ENCODE peak calls at places on chromosomes 11 and 22, in seven cellular contexts. W is astrocyte, I is stomach, E is thoracic aorta, K is HL-60, F is NB4, Q is tibial artery. N is an unnamed sample.

GRCh38 chr11:128731041-128731663 is 37.3 kb downstream of the FLI1 start:
- DNase-seq in I (no peak), E (no peak), K (no peak), W (no peak), Q (no peak), F (no peak), N (no peak)

GRCh38 chr11:39541945-39542351 is 1917.5 kb downstream of the LRRC4C start:
- DNase-seq in I (peak), Q (peak), F (no peak), E (no peak), W (no peak), K (no peak), N (no peak)

GRCh38 chr11:128361451-128362020 is 225.8 kb downstream of the ETS1 start:
- DNase-seq in K (no peak), I (peak), W (peak), Q (no peak), F (no peak), E (no peak), N (peak)

GRCh38 chr11:46222485-46223251 is 54.8 kb upstream of the CREB3L1 start:
- DNase-seq in Q (no peak), K (no peak), I (no peak), E (no peak), W (no peak), F (peak), N (no peak)

GRCh38 chr11:63884191-63884590 is 32.8 kb downstream of the RCOR2 start:
- DNase-seq in K (peak), I (no peak), E (no peak), F (no peak), Q (no peak), W (no peak), N (no peak)

GRCh38 chr11:64998141-64998540 is 1.4 kb upstream of the BATF2 start:
- DNase-seq in K (no peak), F (no peak), I (no peak), Q (no peak), E (no peak), W (no peak), N (no peak)

GRCh38 chr11:1574256-1575242 is 2.5 kb upstream of the DUSP8 start:
- DNase-seq in K (peak), E (no peak), F (peak), Q (no peak), I (peak), W (no peak), N (no peak)

GRCh38 chr11:7609015-7609414 is 64.3 kb downstream of the CYB5R2 start:
- DNase-seq in F (no peak), I (no peak), W (no peak), E (no peak), K (no peak), Q (no peak), N (no peak)

GRCh38 chr11:118633979-118634378 is 26.6 kb downstream of the PHLDB1 start:
- DNase-seq in K (no peak), W (peak), I (no peak), E (no peak), Q (no peak), F (no peak), N (no peak)

GRCh38 chr11:83520849-83521248 is 234.7 kb upstream of the CCDC90B start:
- DNase-seq in I (peak), E (no peak), K (no peak), W (no peak), Q (no peak), F (no peak), N (no peak)

GRCh38 chr11:83523676-83524075 is 237.5 kb upstream of the CCDC90B start:
- DNase-seq in E (no peak), K (no peak), Q (no peak), I (no peak), F (no peak), W (no peak), N (no peak)

DNA sequence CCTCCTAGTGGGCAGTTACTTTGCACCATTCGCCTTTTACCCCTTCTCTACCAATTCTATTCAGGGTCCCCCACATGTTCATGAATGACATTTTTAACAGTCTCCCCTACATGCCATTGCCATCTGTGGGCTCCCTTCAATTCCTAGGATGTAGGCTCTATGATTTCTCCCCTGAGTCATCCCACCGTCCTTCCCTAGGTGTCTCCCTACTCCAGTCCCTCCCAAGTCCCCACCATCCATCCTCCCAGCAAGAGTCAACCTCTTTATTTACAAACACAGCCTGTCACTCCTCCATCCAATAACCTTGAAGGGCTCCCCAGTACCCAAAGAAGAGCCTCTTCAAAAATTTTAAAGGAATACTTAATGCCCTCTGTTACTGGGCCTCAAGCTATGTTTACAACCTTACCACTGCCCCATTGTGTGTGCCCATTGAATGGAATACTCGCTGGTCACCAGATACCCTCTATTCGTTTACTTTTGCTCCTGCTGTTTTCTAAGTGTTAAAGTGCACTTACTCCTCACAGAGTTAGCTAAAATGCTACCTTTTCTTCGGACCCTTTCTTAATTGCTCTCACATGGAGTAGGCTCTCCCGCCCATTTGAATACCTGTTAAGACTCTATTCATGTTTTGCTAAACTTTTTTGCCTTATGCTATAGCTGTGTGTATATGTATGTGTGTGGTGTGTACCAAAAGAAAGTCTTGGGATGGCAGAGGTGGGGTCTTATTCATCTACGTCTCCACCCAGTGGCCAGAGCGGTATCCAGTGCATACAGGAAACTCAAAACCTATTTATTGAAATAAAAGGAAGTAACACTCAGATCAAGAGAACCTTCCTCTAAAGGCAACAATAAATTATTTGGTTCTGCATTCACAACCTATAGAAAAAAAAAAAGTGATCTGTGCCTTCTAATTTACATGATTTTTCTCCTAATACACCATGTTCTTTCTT is 235.8 kb upstream of the CCDC90B start:
- DNase-seq in Q (no peak), F (peak), K (no peak), E (no peak), W (no peak), I (no peak), N (no peak)
- TF ChIP-seq CTCF in Q (no peak), F (peak), K (no peak), E (no peak), W (peak), I (no peak), N (peak)

GRCh38 chr11:61717286-61718033 is 35.0 kb upstream of the MYRF start:
- DNase-seq in W (no peak), I (no peak), F (no peak), E (no peak), Q (no peak), K (no peak), N (no peak)

GRCh38 chr11:61716478-61717285 is 35.8 kb upstream of the MYRF start:
- DNase-seq in Q (no peak), W (no peak), F (peak), E (no peak), K (no peak), I (no peak), N (no peak)

GRCh38 chr11:61719968-61720367 is 32.5 kb upstream of the MYRF start:
- DNase-seq in I (no peak), W (no peak), E (no peak), K (no peak), F (no peak), Q (no peak), N (no peak)

GRCh38 chr11:61718613-61719302 is 33.7 kb upstream of the MYRF start:
- DNase-seq in E (no peak), K (no peak), I (no peak), W (peak), Q (no peak), F (peak), N (no peak)

DNA sequence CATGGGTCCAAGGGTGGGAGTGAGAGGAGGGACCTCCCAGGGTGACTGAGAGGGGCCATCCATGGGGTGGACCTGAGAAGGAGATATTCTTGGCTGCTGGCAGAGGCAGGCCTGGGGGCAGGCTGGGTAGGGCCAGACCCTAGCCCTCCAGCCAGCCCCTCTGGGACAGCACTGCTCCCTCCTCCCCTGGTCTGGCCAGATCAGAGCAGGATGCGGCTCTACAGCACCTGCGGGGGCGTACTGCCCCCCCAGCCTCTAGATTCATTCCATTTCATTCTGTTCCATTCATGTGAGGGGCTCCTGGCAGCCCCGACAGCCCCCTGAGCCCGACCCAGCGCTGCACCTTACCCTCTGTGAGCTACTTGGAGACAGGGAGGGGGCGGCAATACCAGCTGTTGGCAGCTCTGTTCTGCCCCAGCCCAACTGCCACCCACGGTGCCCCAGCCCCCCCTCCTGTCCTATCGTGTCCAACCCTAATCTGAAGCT is 34.3 kb upstream of the MYRF start:
- DNase-seq in Q (no peak), E (no peak), F (no peak), I (no peak), W (no peak), K (no peak), N (no peak)
- H3K4me3 ChIP-seq in Q (peak), E (peak), F (no peak), I (peak), W (peak), K (no peak), N (peak)

GRCh38 chr22:29727248-29727551 is 7.4 kb downstream of the CABP7 start:
- DNase-seq in W (no peak), I (peak), E (no peak), F (peak), K (peak), Q (no peak), N (no peak)
- TF ChIP-seq CTCF in W (no peak), I (no peak), E (no peak), F (peak), K (no peak), Q (no peak), N (peak)

DNA sequence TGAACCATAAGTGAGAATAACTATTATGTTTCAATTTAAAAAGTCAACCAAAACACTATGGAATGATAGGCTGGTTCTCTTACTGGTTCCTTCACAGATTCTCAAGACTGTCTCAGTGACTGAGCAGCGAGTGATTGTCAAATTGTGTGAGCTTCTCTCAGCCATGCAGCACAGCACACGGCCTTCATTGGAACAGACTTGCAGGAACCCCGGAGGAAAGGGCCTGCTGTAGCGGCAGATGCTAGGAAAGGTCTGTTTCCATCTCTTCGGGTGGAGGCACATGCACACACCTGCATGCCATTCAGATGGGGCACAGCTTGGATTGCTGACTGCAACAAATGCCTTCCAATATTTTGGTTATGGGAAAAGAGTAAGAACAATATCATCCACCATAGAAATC is 741.8 kb downstream of the OPCML start:
- DNase-seq in K (no peak), I (no peak), F (no peak), E (no peak), Q (no peak), W (no peak), N (no peak)
- H3K4me3 ChIP-seq in K (no peak), I (no peak), F (no peak), E (no peak), Q (no peak), W (no peak), N (no peak)

DNA sequence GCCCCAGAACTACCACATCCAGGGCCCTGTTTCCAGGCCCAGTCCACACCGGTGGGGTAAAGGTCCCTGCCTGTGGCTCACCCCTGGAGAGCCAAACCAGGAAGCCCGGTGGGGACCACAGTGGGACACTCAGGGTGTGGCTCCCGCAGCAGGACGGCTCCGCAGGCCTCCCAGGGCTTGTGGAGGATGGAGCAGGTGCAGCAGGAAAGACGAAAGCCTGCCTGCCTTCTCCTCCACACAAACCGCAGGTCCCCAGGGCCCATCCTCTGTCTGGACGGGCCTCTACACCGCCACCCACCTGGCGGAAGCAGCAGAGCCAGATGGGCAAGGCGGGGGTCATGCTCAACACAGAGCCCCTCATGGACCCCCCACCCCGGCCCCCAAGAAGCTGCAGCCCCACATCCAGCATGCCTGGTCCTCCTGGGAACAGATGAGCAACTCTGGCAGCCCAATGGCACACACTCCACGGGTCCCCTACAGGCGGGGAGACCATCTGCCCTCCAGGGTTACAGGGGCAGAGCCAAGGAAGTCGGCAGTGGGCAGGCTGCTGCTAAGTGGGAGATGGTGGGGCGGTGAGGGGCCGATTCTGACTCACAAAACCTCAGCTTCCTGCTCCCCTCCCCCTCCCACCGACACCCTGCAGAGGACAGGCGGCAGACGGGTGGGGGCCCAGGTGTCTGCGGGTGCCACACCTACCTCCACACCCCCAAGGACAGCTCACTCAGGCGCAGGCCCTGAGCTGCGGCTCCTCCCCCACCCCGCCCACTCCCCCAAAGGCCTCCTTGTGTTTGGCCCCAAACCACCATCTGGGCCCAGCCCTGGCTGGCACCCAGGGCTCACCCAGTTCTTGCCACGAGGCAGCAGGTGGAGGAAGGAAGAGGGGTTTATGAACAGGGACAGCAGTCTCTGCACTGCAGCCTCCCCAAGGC is 5.2 kb downstream of the SBF1 start:
- DNase-seq in Q (no peak), E (no peak), I (peak), K (peak), F (peak), W (peak), N (no peak)
- TF ChIP-seq CTCF in Q (no peak), E (no peak), I (no peak), K (no peak), F (peak), W (no peak), N (no peak)

GRCh38 chr11:33692013-33692504 is 8.6 kb downstream of the C11orf91 start:
- DNase-seq in E (no peak), Q (peak), F (no peak), I (peak), W (peak), K (no peak), N (peak)
- H3K4me3 ChIP-seq in E (peak), Q (peak), F (no peak), I (no peak), W (peak), K (no peak), N (peak)

DNA sequence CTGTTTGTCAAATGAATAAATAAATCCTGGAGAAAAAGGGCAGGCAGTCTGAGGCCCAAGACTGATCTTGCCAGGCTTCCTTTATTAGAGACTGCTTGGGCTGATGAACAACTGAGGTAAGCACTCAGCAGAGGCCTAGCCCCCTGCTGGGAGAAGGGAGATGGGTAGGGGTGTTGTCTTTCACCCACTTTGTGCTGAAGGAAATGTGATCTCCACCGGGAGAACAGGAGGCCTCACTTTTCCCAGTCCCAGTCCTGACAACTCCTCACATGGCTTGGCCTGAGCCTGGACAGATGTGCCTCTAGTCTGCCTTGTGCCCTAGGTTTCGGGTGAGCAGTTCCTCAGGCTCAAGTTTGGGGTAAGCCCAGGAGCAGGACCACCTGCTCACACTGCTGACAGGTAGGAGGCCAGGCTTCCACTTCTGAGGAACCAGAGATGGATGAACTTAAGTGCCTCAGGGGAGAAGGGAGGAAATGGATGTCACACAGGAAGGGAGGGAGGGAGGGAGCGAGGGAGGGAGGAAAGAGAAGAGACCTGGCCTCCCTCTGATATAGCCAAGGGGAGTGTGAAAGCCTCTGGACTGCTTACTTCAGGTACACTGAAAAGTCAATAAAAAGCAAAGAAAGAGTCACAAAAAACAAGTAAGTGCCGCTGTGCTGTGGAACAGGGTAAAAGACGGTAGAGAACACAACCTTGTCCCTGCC is 8.1 kb downstream of the CLPB start:
- DNase-seq in Q (no peak), I (no peak), W (no peak), K (no peak), E (no peak), F (no peak), N (no peak)
- TF ChIP-seq CTCF in Q (no peak), I (no peak), W (no peak), K (no peak), E (no peak), F (no peak), N (no peak)

DNA sequence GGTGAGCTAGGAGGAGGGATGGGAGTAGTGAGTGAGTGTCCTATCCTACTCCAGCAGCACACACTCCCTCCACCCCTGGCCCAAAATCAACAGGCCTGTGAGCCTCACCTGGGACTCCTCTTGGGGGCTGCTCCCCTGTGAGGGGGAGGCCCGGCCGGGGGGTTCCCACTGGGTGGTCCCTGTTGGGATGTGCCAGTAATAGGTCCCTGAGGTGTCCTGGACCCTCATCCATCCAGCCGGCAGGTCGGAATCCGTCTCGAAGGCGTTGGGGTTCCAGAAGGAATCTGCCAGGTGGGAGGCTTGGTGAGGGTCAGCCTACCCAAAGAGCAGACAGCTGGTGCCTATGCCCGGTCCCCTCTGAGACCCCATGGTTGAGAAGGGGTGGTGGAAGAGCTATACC is 13.3 kb downstream of the SMPD1 start:
- DNase-seq in W (no peak), K (no peak), F (no peak), I (no peak), E (no peak), Q (no peak), N (no peak)
- H3K4me3 ChIP-seq in W (no peak), K (no peak), F (no peak), I (no peak), E (no peak), Q (no peak), N (no peak)

DNA sequence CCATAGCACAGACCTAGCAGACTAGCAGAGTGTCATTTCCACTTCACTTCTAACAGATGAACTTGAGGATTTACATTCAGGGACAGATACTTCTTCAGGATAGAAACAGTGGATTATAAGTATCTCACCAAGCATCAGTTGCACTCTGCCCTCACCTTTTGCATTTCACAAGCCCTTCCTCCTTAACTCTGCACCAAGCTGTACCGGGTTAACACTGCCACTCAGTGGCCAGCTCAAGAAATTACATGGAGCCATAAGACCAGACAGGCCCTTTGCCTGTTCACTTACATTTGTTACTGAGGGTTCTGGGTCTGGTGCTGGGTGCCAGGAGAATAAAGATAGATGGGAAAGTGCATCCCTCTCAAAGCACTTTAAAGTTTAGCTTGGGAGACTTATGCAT is 309.8 kb downstream of the SHANK2 start:
- DNase-seq in W (no peak), Q (no peak), F (peak), I (no peak), K (peak), E (no peak), N (no peak)
- TF ChIP-seq CTCF in W (peak), Q (no peak), F (peak), I (no peak), K (peak), E (no peak), N (no peak)